ENCODE peak calls at places on chromosomes 5 and 9, in four cellular contexts. K, R, P and A are unnamed samples. For H3K9me3, the result is how much of the 10 kb centered on the place peaks cover.

GRCh38 chr9:75574569-75574968 is 315.9 kb upstream of the PCSK5 start:
- DNase-seq in K (no peak), R (no peak), P (no peak), A (no peak)

GRCh38 chr5:14574891-14575496 is 6.6 kb upstream of the OTULINL start:
- DNase-seq in K (no peak), R (peak), P (no peak), A (no peak)

GRCh38 chr9:97905228-97905627 is 17.1 kb downstream of the TRMO start:
- DNase-seq in K (no peak), R (no peak), P (no peak), A (no peak)

GRCh38 chr5:87421307-87421706 is 8.6 kb upstream of the CCNH start:
- DNase-seq in K (no peak), R (no peak), P (no peak), A (no peak)

GRCh38 chr5:137329581-137329980 is 169.5 kb downstream of the SPOCK1 start:
- DNase-seq in K (no peak), R (no peak), P (no peak), A (no peak)

GRCh38 chr5:174751154-174751990 is 27.0 kb downstream of the MSX2 start:
- DNase-seq in K (no peak), R (peak), P (no peak), A (peak)

GRCh38 chr5:134174841-134175839 is 1.6 kb downstream of the SKP1 start:
- DNase-seq in K (no peak), R (no peak), P (no peak), A (no peak)

GRCh38 chr5:35198096-35198495 is 32.2 kb downstream of the PRLR start:
- DNase-seq in K (no peak), R (peak), P (no peak), A (no peak)

GRCh38 chr5:14560091-14560595 is 21.4 kb upstream of the OTULINL start:
- DNase-seq in K (no peak), R (no peak), P (no peak), A (no peak)

GRCh38 chr5:139747583-139748504 is 47.8 kb upstream of the PSD2 start:
- DNase-seq in K (no peak), R (peak), P (no peak), A (peak)

GRCh38 chr9:104927912-104928740 is at the start of gene ABCA1:
- DNase-seq in K (peak), R (peak), P (peak), A (peak)

GRCh38 chr9:94167055-94167346 is 82.7 kb downstream of the PTPDC1 start:
- DNase-seq in K (no peak), R (no peak), P (peak), A (no peak)

GRCh38 chr5:98770158-98770910 is 3.1 kb upstream of the RGMB start:
- DNase-seq in K (no peak), R (peak), P (no peak), A (peak)

GRCh38 chr5:173500213-173500560 is 116.3 kb downstream of the BOD1 start:
- DNase-seq in K (no peak), R (no peak), P (no peak), A (no peak)

GRCh38 chr5:173498871-173499470 is 117.5 kb downstream of the BOD1 start:
- DNase-seq in K (no peak), R (peak), P (no peak), A (peak)

GRCh38 chr5:173501271-173501670 is 115.2 kb downstream of the BOD1 start:
- DNase-seq in K (no peak), R (no peak), P (no peak), A (no peak)

GRCh38 chr5:173498286-173498685 is 118.2 kb downstream of the BOD1 start:
- DNase-seq in K (no peak), R (peak), P (no peak), A (no peak)

GRCh38 chr5:173499471-173500212 is 116.8 kb downstream of the BOD1 start:
- DNase-seq in K (no peak), R (peak), P (no peak), A (no peak)
- TF ChIP-seq CTCF in K (no peak), R (no peak), P (no peak), A (no peak)

DNA sequence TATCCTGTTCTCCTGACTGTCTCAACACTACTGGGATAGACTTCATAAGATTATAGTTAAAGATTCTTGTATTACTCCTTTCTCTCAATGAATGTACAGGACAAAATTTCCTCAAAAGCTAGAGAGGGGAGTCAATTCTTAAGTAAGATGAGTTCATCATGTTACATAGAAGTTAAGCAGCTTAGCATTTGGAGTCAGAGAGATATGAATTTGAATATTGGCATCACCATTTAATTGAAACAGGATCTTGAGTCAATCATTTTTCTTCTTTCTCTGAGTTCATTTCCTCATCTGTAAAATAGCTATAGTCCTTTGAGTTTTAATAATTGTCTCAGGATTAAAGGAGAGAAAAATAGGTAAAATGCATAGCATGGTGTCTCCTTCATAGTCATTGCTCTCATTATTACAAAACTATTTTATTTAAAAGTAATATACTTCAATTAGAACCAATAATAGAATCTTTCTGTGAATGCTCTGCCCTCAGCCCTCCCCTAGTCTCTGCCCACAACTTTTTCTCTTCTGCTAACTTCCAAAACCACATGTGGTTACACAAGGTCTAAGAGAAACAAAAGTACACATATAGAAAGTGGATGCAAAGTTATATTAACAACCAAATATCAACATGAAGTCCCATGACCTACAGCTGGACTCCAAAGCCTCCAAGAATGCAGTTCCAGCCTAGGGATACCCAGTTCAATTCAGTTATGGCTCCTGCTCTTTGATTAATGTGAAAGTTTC is 265.6 kb downstream of the TLE1 start:
- DNase-seq in K (no peak), R (no peak), P (no peak), A (no peak)
- H3K9me3 ChIP-seq in K (under half), R (under half), P (under half), A (under half)

GRCh38 chr9:35646583-35647265 is 4.0 kb downstream of the SIT1 start:
- DNase-seq in K (peak), R (peak), P (peak), A (peak)

GRCh38 chr9:35650341-35651158 is at the start of gene SIT1:
- DNase-seq in K (no peak), R (no peak), P (no peak), A (peak)

GRCh38 chr9:35649431-35650340 is 1.0 kb downstream of the SIT1 start:
- DNase-seq in K (no peak), R (no peak), P (no peak), A (no peak)

GRCh38 chr9:35643046-35643445 is 7.7 kb downstream of the SIT1 start:
- DNase-seq in K (no peak), R (no peak), P (no peak), A (no peak)

DNA sequence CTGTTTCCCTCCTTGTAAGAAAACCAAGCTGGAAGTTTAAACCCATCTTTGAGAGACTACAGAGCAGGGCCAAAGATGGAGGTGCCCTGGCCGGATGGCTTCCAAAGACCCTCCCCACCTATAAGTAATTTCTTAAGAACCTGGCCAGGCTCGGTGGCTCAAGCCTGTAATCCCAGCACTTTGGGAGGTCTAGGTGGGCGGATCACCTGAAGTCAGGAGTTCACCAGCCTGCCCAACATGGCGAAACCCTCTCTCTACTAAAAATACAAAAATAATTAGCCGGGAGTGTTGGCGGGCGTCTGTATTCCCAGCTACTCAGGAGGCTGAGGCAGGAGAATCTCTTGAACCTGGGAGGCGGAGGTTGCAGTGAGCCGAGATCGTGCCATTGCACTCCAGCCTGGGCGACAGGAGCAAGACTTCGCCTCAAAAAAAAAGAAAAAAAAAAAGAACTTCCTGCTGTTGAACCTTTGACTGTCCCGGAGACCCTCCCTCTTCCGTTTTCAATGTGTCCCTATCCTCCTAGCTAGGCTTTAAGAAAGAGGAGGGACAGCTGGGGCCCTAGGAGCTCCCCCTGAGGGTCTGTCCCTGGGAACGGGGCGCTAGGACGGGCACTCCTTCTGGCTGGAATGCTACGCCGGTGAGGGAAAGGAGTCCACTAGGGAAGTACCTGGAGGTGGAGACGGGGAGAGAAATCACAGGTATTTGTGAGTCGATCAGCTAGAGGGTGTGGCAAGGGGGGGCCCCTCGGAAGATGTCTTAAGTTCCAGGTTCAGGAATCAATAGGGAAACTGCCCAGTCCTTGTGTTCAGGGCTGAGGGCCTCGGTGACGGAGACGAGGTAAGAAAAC is 4.8 kb downstream of the SIT1 start:
- DNase-seq in K (peak), R (peak), P (no peak), A (peak)
- TF ChIP-seq CTCF in K (no peak), R (no peak), P (no peak), A (no peak)

GRCh38 chr5:8341416-8341815 is 472.5 kb downstream of the MTRR start:
- DNase-seq in K (no peak), R (no peak), P (no peak), A (no peak)
- H3K9me3 ChIP-seq in K (under half), R (under half), P (under half), A (under half)